ENCODE peak calls at places on chromosomes 4 and X, in six cellular contexts. G, X, J, V, Q and W are unnamed samples.

GRCh38 chr4:41160010-41160789 is 54.1 kb downstream of the APBB2 start:
- DNase-seq in G (no peak), X (no peak), J (no peak), V (no peak), Q (no peak), W (peak)

GRCh38 chrX:14003876-14004425 is 25.7 kb downstream of the GEMIN8 start:
- DNase-seq in G (no peak), X (no peak), J (no peak), V (no peak), Q (no peak), W (no peak)

GRCh38 chrX:115650916-115651315 is 89.9 kb downstream of the PLS3 start:
- DNase-seq in G (no peak), X (peak), J (peak), V (peak), Q (peak), W (peak)

GRCh38 chr4:55251352-55251751 is 94.7 kb upstream of the SRD5A3 start:
- DNase-seq in G (no peak), X (no peak), J (no peak), V (no peak), Q (no peak), W (no peak)

GRCh38 chr4:119139822-119140252 is 4.2 kb downstream of the MYOZ2 start:
- DNase-seq in G (no peak), X (no peak), J (no peak), V (no peak), Q (no peak), W (no peak)

GRCh38 chr4:175646802-175647201 is 165.3 kb downstream of the GPM6A start:
- DNase-seq in G (no peak), X (no peak), J (no peak), V (no peak), Q (no peak), W (no peak)

GRCh38 chr4:185506422-185506821 is 28.9 kb downstream of the PDLIM3 start:
- DNase-seq in G (no peak), X (no peak), J (no peak), V (no peak), Q (no peak), W (no peak)

GRCh38 chr4:107888237-107888636 is 43.1 kb upstream of the CYP2U1 start:
- DNase-seq in G (no peak), X (peak), J (no peak), V (no peak), Q (no peak), W (no peak)

GRCh38 chr4:98626350-98626749 is 32.1 kb downstream of the TSPAN5 start:
- DNase-seq in G (no peak), X (no peak), J (no peak), V (no peak), Q (no peak), W (peak)

GRCh38 chr4:152065545-152065944 is 304.7 kb upstream of the GATB start:
- DNase-seq in G (no peak), X (no peak), J (no peak), V (no peak), Q (no peak), W (no peak)

GRCh38 chr4:78592104-78592783 is 40.7 kb downstream of the ANXA3 start:
- DNase-seq in G (peak), X (no peak), J (no peak), V (no peak), Q (no peak), W (no peak)